ENCODE peak calls at places on chromosome 6, in eight cellular contexts. One of them, this sample, is unnamed.

GRCh38 chr6:134674562-134674961 is 275.3 kb downstream of the ALDH8A1 start:
- DNase-seq in T-helper 17 cell: no peak
- DNase-seq in Calu3: no peak
- DNase-seq in occipital lobe: no peak
- DNase-seq in M059J: no peak
- DNase-seq in CD4-positive, alpha-beta memory T cell: no peak
- DNase-seq in HFFc6: no peak
- DNase-seq in NCI-H2107: no peak
- DNase-seq in this sample: no peak

GRCh38 chr6:167469101-167469500 is 144.2 kb downstream of the TTLL2 start:
- DNase-seq in T-helper 17 cell: no peak
- DNase-seq in Calu3: no peak
- DNase-seq in occipital lobe: no peak
- DNase-seq in M059J: no peak
- DNase-seq in CD4-positive, alpha-beta memory T cell: no peak
- DNase-seq in HFFc6: no peak
- DNase-seq in NCI-H2107: no peak
- DNase-seq in this sample: no peak

GRCh38 chr6:158649289-158650143 is at the start of gene SYTL3:
- DNase-seq in T-helper 17 cell: peak
- DNase-seq in Calu3: peak
- DNase-seq in occipital lobe: no peak
- DNase-seq in M059J: peak
- DNase-seq in CD4-positive, alpha-beta memory T cell: peak
- DNase-seq in HFFc6: peak
- DNase-seq in NCI-H2107: no peak
- DNase-seq in this sample: peak

GRCh38 chr6:109690373-109690739 is 646 bp downstream of the AK9 start:
- DNase-seq in T-helper 17 cell: peak
- DNase-seq in Calu3: peak
- DNase-seq in occipital lobe: no peak
- DNase-seq in M059J: peak
- DNase-seq in CD4-positive, alpha-beta memory T cell: peak
- DNase-seq in HFFc6: no peak
- DNase-seq in NCI-H2107: peak
- DNase-seq in this sample: no peak

GRCh38 chr6:149318581-149319286 is 1.2 kb downstream of the TAB2 start:
- DNase-seq in T-helper 17 cell: no peak
- DNase-seq in Calu3: peak
- DNase-seq in occipital lobe: no peak
- DNase-seq in M059J: peak
- DNase-seq in CD4-positive, alpha-beta memory T cell: peak
- DNase-seq in HFFc6: no peak
- DNase-seq in NCI-H2107: no peak
- DNase-seq in this sample: peak

GRCh38 chr6:34526241-34526972 is 29.7 kb downstream of the SPDEF start:
- DNase-seq in T-helper 17 cell: no peak
- DNase-seq in Calu3: no peak
- DNase-seq in occipital lobe: no peak
- DNase-seq in M059J: no peak
- DNase-seq in CD4-positive, alpha-beta memory T cell: no peak
- DNase-seq in HFFc6: no peak
- DNase-seq in NCI-H2107: no peak
- DNase-seq in this sample: no peak

GRCh38 chr6:67689329-67689728 is 945.8 kb upstream of the ADGRB3 start:
- DNase-seq in T-helper 17 cell: no peak
- DNase-seq in Calu3: no peak
- DNase-seq in occipital lobe: no peak
- DNase-seq in M059J: no peak
- DNase-seq in CD4-positive, alpha-beta memory T cell: no peak
- DNase-seq in HFFc6: no peak
- DNase-seq in NCI-H2107: no peak
- DNase-seq in this sample: no peak

GRCh38 chr6:140046030-140046632 is 671.7 kb upstream of the CITED2 start:
- DNase-seq in T-helper 17 cell: no peak
- DNase-seq in Calu3: no peak
- DNase-seq in occipital lobe: no peak
- DNase-seq in M059J: no peak
- DNase-seq in CD4-positive, alpha-beta memory T cell: no peak
- DNase-seq in HFFc6: no peak
- DNase-seq in NCI-H2107: no peak
- DNase-seq in this sample: no peak

GRCh38 chr6:47376930-47377329 is 67.2 kb upstream of the TNFRSF21 start:
- DNase-seq in T-helper 17 cell: no peak
- DNase-seq in Calu3: no peak
- DNase-seq in occipital lobe: no peak
- DNase-seq in M059J: no peak
- DNase-seq in CD4-positive, alpha-beta memory T cell: no peak
- DNase-seq in HFFc6: no peak
- DNase-seq in NCI-H2107: no peak
- DNase-seq in this sample: no peak

GRCh38 chr6:25959890-25960531 is 2.6 kb upstream of the TRIM38 start:
- DNase-seq in T-helper 17 cell: no peak
- DNase-seq in Calu3: no peak
- DNase-seq in occipital lobe: no peak
- DNase-seq in M059J: peak
- DNase-seq in CD4-positive, alpha-beta memory T cell: no peak
- DNase-seq in HFFc6: peak
- DNase-seq in NCI-H2107: no peak
- DNase-seq in this sample: no peak

GRCh38 chr6:117165921-117166499 is 99.3 kb upstream of the VGLL2 start:
- DNase-seq in T-helper 17 cell: no peak
- DNase-seq in Calu3: no peak
- DNase-seq in occipital lobe: no peak
- DNase-seq in M059J: no peak
- DNase-seq in CD4-positive, alpha-beta memory T cell: no peak
- DNase-seq in HFFc6: no peak
- DNase-seq in NCI-H2107: no peak
- DNase-seq in this sample: no peak

GRCh38 chr6:31827286-31828079 is at the start of gene HSPA1B:
- DNase-seq in T-helper 17 cell: peak
- DNase-seq in Calu3: peak
- DNase-seq in occipital lobe: peak
- DNase-seq in M059J: peak
- DNase-seq in CD4-positive, alpha-beta memory T cell: peak
- DNase-seq in HFFc6: peak
- DNase-seq in NCI-H2107: peak
- DNase-seq in this sample: peak

GRCh38 chr6:49409951-49410542 is 53.0 kb downstream of the MMUT start:
- DNase-seq in T-helper 17 cell: peak
- DNase-seq in Calu3: peak
- DNase-seq in occipital lobe: peak
- DNase-seq in M059J: peak
- DNase-seq in CD4-positive, alpha-beta memory T cell: peak
- DNase-seq in HFFc6: peak
- DNase-seq in NCI-H2107: peak
- DNase-seq in this sample: peak

GRCh38 chr6:32665621-32666140 is 776 bp downstream of the HLA-DQB1 start:
- DNase-seq in T-helper 17 cell: no peak
- DNase-seq in Calu3: no peak
- DNase-seq in occipital lobe: no peak
- DNase-seq in M059J: no peak
- DNase-seq in CD4-positive, alpha-beta memory T cell: peak
- DNase-seq in HFFc6: no peak
- DNase-seq in NCI-H2107: no peak
- DNase-seq in this sample: no peak

GRCh38 chr6:3118353-3119039 is at the start of gene BPHL:
- DNase-seq in T-helper 17 cell: peak
- DNase-seq in Calu3: peak
- DNase-seq in occipital lobe: peak
- DNase-seq in M059J: peak
- DNase-seq in CD4-positive, alpha-beta memory T cell: peak
- DNase-seq in HFFc6: peak
- DNase-seq in NCI-H2107: peak
- DNase-seq in this sample: peak

GRCh38 chr6:106973841-106974336 is 640 bp downstream of the CD24 start:
- DNase-seq in T-helper 17 cell: no peak
- DNase-seq in Calu3: peak
- DNase-seq in occipital lobe: no peak
- DNase-seq in M059J: peak
- DNase-seq in CD4-positive, alpha-beta memory T cell: no peak
- DNase-seq in HFFc6: no peak
- DNase-seq in NCI-H2107: peak
- DNase-seq in this sample: no peak

GRCh38 chr6:55578537-55579363 is at the start of gene HMGCLL1:
- DNase-seq in T-helper 17 cell: peak
- DNase-seq in Calu3: peak
- DNase-seq in occipital lobe: peak
- DNase-seq in M059J: peak
- DNase-seq in CD4-positive, alpha-beta memory T cell: no peak
- DNase-seq in HFFc6: no peak
- DNase-seq in NCI-H2107: no peak
- DNase-seq in this sample: no peak

GRCh38 chr6:135325624-135326424 is 144.7 kb downstream of the MYB start:
- DNase-seq in T-helper 17 cell: no peak
- DNase-seq in Calu3: no peak
- DNase-seq in occipital lobe: no peak
- DNase-seq in M059J: no peak
- DNase-seq in CD4-positive, alpha-beta memory T cell: no peak
- DNase-seq in HFFc6: no peak
- DNase-seq in NCI-H2107: no peak
- DNase-seq in this sample: no peak

GRCh38 chr6:7073810-7074525 is 33.8 kb upstream of the RREB1 start:
- DNase-seq in T-helper 17 cell: no peak
- DNase-seq in Calu3: no peak
- DNase-seq in occipital lobe: no peak
- DNase-seq in M059J: no peak
- DNase-seq in CD4-positive, alpha-beta memory T cell: peak
- DNase-seq in HFFc6: no peak
- DNase-seq in NCI-H2107: no peak
- DNase-seq in this sample: no peak

GRCh38 chr6:6230286-6230685 is 90.2 kb downstream of the F13A1 start:
- DNase-seq in T-helper 17 cell: no peak
- DNase-seq in Calu3: no peak
- DNase-seq in occipital lobe: no peak
- DNase-seq in M059J: no peak
- DNase-seq in CD4-positive, alpha-beta memory T cell: no peak
- DNase-seq in HFFc6: no peak
- DNase-seq in NCI-H2107: no peak
- DNase-seq in this sample: no peak

GRCh38 chr6:26156850-26157149 is 69.6 kb downstream of the HFE start:
- DNase-seq in T-helper 17 cell: no peak
- DNase-seq in Calu3: no peak
- DNase-seq in occipital lobe: no peak
- DNase-seq in M059J: no peak
- DNase-seq in CD4-positive, alpha-beta memory T cell: no peak
- DNase-seq in HFFc6: no peak
- DNase-seq in NCI-H2107: no peak
- DNase-seq in this sample: no peak

GRCh38 chr6:105691971-105692370 is 289.1 kb upstream of the PREP start:
- DNase-seq in T-helper 17 cell: no peak
- DNase-seq in Calu3: no peak
- DNase-seq in occipital lobe: no peak
- DNase-seq in M059J: no peak
- DNase-seq in CD4-positive, alpha-beta memory T cell: no peak
- DNase-seq in HFFc6: no peak
- DNase-seq in NCI-H2107: no peak
- DNase-seq in this sample: no peak

GRCh38 chr6:96948631-96949030 is 24.1 kb downstream of the KLHL32 start:
- DNase-seq in T-helper 17 cell: no peak
- DNase-seq in Calu3: no peak
- DNase-seq in occipital lobe: no peak
- DNase-seq in M059J: no peak
- DNase-seq in CD4-positive, alpha-beta memory T cell: no peak
- DNase-seq in HFFc6: no peak
- DNase-seq in NCI-H2107: no peak
- DNase-seq in this sample: no peak

GRCh38 chr6:34386316-34387137 is 5.9 kb downstream of the NUDT3 start:
- DNase-seq in T-helper 17 cell: no peak
- DNase-seq in Calu3: no peak
- DNase-seq in occipital lobe: no peak
- DNase-seq in M059J: peak
- DNase-seq in CD4-positive, alpha-beta memory T cell: no peak
- DNase-seq in HFFc6: peak
- DNase-seq in NCI-H2107: no peak
- DNase-seq in this sample: peak

GRCh38 chr6:142913511-142914047 is 31.4 kb downstream of the HIVEP2 start:
- DNase-seq in T-helper 17 cell: peak
- DNase-seq in Calu3: no peak
- DNase-seq in occipital lobe: no peak
- DNase-seq in M059J: no peak
- DNase-seq in CD4-positive, alpha-beta memory T cell: peak
- DNase-seq in HFFc6: no peak
- DNase-seq in NCI-H2107: no peak
- DNase-seq in this sample: no peak

GRCh38 chr6:32666420-32667300 is at the start of gene HLA-DQB1:
- DNase-seq in T-helper 17 cell: no peak
- DNase-seq in Calu3: peak
- DNase-seq in occipital lobe: no peak
- DNase-seq in M059J: peak
- DNase-seq in CD4-positive, alpha-beta memory T cell: peak
- DNase-seq in HFFc6: peak
- DNase-seq in NCI-H2107: no peak
- DNase-seq in this sample: no peak

GRCh38 chr6:70411948-70412796 is 1.1 kb upstream of the FAM135A start:
- DNase-seq in T-helper 17 cell: no peak
- DNase-seq in Calu3: no peak
- DNase-seq in occipital lobe: no peak
- DNase-seq in M059J: no peak
- DNase-seq in CD4-positive, alpha-beta memory T cell: no peak
- DNase-seq in HFFc6: no peak
- DNase-seq in NCI-H2107: no peak
- DNase-seq in this sample: no peak

GRCh38 chr6:134848076-134848475 is 101.8 kb downstream of the ALDH8A1 start:
- DNase-seq in T-helper 17 cell: no peak
- DNase-seq in Calu3: no peak
- DNase-seq in occipital lobe: no peak
- DNase-seq in M059J: no peak
- DNase-seq in CD4-positive, alpha-beta memory T cell: no peak
- DNase-seq in HFFc6: no peak
- DNase-seq in NCI-H2107: no peak
- DNase-seq in this sample: no peak

GRCh38 chr6:43922423-43923375 is 152.7 kb downstream of the VEGFA start:
- DNase-seq in T-helper 17 cell: no peak
- DNase-seq in Calu3: no peak
- DNase-seq in occipital lobe: no peak
- DNase-seq in M059J: no peak
- DNase-seq in CD4-positive, alpha-beta memory T cell: no peak
- DNase-seq in HFFc6: no peak
- DNase-seq in NCI-H2107: no peak
- DNase-seq in this sample: no peak

GRCh38 chr6:18609715-18610114 is 222.6 kb downstream of the RNF144B start:
- DNase-seq in T-helper 17 cell: no peak
- DNase-seq in Calu3: no peak
- DNase-seq in occipital lobe: no peak
- DNase-seq in M059J: no peak
- DNase-seq in CD4-positive, alpha-beta memory T cell: no peak
- DNase-seq in HFFc6: no peak
- DNase-seq in NCI-H2107: no peak
- DNase-seq in this sample: no peak

GRCh38 chr6:3801960-3802359 is 47.2 kb upstream of the FAM50B start:
- DNase-seq in T-helper 17 cell: no peak
- DNase-seq in Calu3: no peak
- DNase-seq in occipital lobe: no peak
- DNase-seq in M059J: no peak
- DNase-seq in CD4-positive, alpha-beta memory T cell: no peak
- DNase-seq in HFFc6: no peak
- DNase-seq in NCI-H2107: no peak
- DNase-seq in this sample: no peak

GRCh38 chr6:81763051-81763450 is 10.6 kb upstream of the TENT5A start:
- DNase-seq in T-helper 17 cell: no peak
- DNase-seq in Calu3: no peak
- DNase-seq in occipital lobe: no peak
- DNase-seq in M059J: no peak
- DNase-seq in CD4-positive, alpha-beta memory T cell: no peak
- DNase-seq in HFFc6: no peak
- DNase-seq in NCI-H2107: no peak
- DNase-seq in this sample: no peak

GRCh38 chr6:28695671-28696537 is 170.2 kb downstream of the GPX5 start:
- DNase-seq in T-helper 17 cell: no peak
- DNase-seq in Calu3: no peak
- DNase-seq in occipital lobe: no peak
- DNase-seq in M059J: peak
- DNase-seq in CD4-positive, alpha-beta memory T cell: no peak
- DNase-seq in HFFc6: peak
- DNase-seq in NCI-H2107: no peak
- DNase-seq in this sample: no peak

GRCh38 chr6:89353118-89353556 is 615 bp upstream of the UBE2J1 start:
- DNase-seq in T-helper 17 cell: no peak
- DNase-seq in Calu3: no peak
- DNase-seq in occipital lobe: no peak
- DNase-seq in M059J: no peak
- DNase-seq in CD4-positive, alpha-beta memory T cell: no peak
- DNase-seq in HFFc6: no peak
- DNase-seq in NCI-H2107: no peak
- DNase-seq in this sample: no peak